ENCODE peak calls at places on chromosomes 6 and 20, in nine cellular contexts. One of them, this sample, is unnamed.

GRCh38 chr6:92979281-92979680 is 440.1 kb downstream of the EPHA7 start:
- DNase-seq in hepatocyte: peak; percentile 11
- DNase-seq in SK-N-SH: no peak
- DNase-seq in GM23338: no peak
- DNase-seq in neural progenitor cell: no peak
- DNase-seq in MM.1S: no peak
- DNase-seq in GM23248: no peak
- DNase-seq in PC-3: no peak
- DNase-seq in HCT116: no peak
- DNase-seq in this sample: no peak

GRCh38 chr6:56953597-56954388 is 1.1 kb upstream of the BEND6 start:
- DNase-seq in HCT116: no peak
- DNase-seq in MM.1S: peak; percentile 39
- DNase-seq in GM23338: peak; percentile 66
- DNase-seq in PC-3: no peak
- DNase-seq in SK-N-SH: peak; percentile 29
- DNase-seq in hepatocyte: peak; percentile 7
- DNase-seq in GM23248: peak; percentile 56
- DNase-seq in neural progenitor cell: peak; percentile 33
- DNase-seq in this sample: no peak

GRCh38 chr6:73308712-73309533 is 45.2 kb downstream of the DPPA5 start:
- DNase-seq in hepatocyte: peak; percentile 28
- DNase-seq in GM23248: no peak
- DNase-seq in PC-3: peak; percentile 39
- DNase-seq in MM.1S: no peak
- DNase-seq in HCT116: peak; percentile 21
- DNase-seq in GM23338: peak; percentile 77
- DNase-seq in SK-N-SH: no peak
- DNase-seq in neural progenitor cell: peak; percentile 58
- DNase-seq in this sample: peak; percentile 61

GRCh38 chr6:159745081-159745480 is 16.8 kb upstream of the ACAT2 start:
- DNase-seq in MM.1S: no peak
- DNase-seq in neural progenitor cell: no peak
- DNase-seq in PC-3: no peak
- DNase-seq in SK-N-SH: no peak
- DNase-seq in GM23248: no peak
- DNase-seq in hepatocyte: no peak
- DNase-seq in GM23338: no peak
- DNase-seq in HCT116: no peak
- DNase-seq in this sample: no peak

GRCh38 chr6:98041921-98042320 is 758.9 kb upstream of the MMS22L start:
- DNase-seq in GM23338: peak; percentile 58
- DNase-seq in MM.1S: no peak
- DNase-seq in HCT116: no peak
- DNase-seq in hepatocyte: no peak
- DNase-seq in neural progenitor cell: peak; percentile 85
- DNase-seq in GM23248: no peak
- DNase-seq in PC-3: no peak
- DNase-seq in SK-N-SH: peak; percentile 52
- DNase-seq in this sample: no peak

GRCh38 chr20:46634528-46634927 is 16.7 kb downstream of the SLC13A3 start:
- DNase-seq in neural progenitor cell: no peak
- DNase-seq in SK-N-SH: no peak
- DNase-seq in MM.1S: no peak
- DNase-seq in hepatocyte: no peak
- DNase-seq in GM23248: no peak
- DNase-seq in PC-3: no peak
- DNase-seq in HCT116: no peak
- DNase-seq in GM23338: no peak
- DNase-seq in this sample: no peak

GRCh38 chr6:75171151-75171550 is 34.7 kb downstream of the COL12A1 start:
- DNase-seq in hepatocyte: no peak
- DNase-seq in MM.1S: no peak
- DNase-seq in neural progenitor cell: no peak
- DNase-seq in SK-N-SH: no peak
- DNase-seq in GM23248: no peak
- DNase-seq in PC-3: no peak
- DNase-seq in HCT116: no peak
- DNase-seq in GM23338: no peak
- DNase-seq in this sample: no peak

GRCh38 chr6:128491041-128491642 is 29.3 kb downstream of the PTPRK start:
- DNase-seq in neural progenitor cell: peak; percentile 79
- DNase-seq in MM.1S: no peak
- DNase-seq in HCT116: peak; percentile 28
- DNase-seq in GM23248: no peak
- DNase-seq in SK-N-SH: no peak
- DNase-seq in hepatocyte: no peak
- DNase-seq in GM23338: peak; percentile 53
- DNase-seq in PC-3: peak; percentile 83
- DNase-seq in this sample: no peak

GRCh38 chr6:134351615-134352474 is 33.9 kb upstream of the SGK1 start:
- DNase-seq in GM23338: peak; percentile 9
- DNase-seq in PC-3: no peak
- DNase-seq in HCT116: no peak
- DNase-seq in MM.1S: peak; percentile 12
- DNase-seq in SK-N-SH: no peak
- DNase-seq in hepatocyte: no peak
- DNase-seq in neural progenitor cell: peak; percentile 23
- DNase-seq in GM23248: no peak
- DNase-seq in this sample: no peak

DNA sequence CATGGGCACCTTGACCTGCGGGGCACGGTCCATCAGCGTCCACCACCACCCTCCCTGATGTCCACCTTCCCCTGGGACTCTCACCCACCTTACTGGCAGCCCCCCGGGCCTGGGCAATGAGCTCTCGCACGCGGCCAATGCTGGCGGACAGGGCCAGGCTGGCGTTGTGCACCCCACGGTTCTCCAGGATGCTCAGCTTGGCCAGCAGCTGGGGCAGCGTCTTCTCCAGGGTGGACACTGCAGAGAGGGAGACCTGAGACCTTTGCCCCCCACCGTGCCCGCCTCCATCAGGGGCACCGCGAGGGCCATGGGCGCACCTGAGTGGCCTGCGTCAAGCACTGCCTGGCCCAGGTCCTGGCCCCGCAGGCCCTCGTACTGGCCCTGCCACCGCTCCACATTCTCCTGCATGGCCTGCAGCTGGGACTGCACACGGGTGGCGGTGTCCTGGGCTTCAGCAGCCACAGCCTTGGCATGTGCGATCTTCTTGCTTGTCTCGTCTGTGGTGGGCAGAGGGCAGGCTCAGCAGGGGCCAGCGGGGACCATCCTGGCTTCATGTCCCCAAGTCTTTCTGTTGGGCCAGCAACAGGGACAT is 12.0 kb downstream of the ADRM1 start:
- DNase-seq in HCT116: no peak
- DNase-seq in PC-3: no peak
- DNase-seq in hepatocyte: no peak
- DNase-seq in neural progenitor cell: no peak
- DNase-seq in GM23338: no peak
- DNase-seq in SK-N-SH: no peak
- DNase-seq in MM.1S: no peak
- DNase-seq in GM23248: no peak
- DNase-seq in this sample: no peak
- H3K36me3 ChIP-seq in HCT116: peaks cover 17% of the 10 kb centered on the region
- H3K36me3 ChIP-seq in PC-3: peaks cover 67% of the 10 kb centered on the region
- H3K36me3 ChIP-seq in hepatocyte: no peaks in the 10 kb centered on the region
- H3K36me3 ChIP-seq in neural progenitor cell: no peaks in the 10 kb centered on the region
- H3K36me3 ChIP-seq in GM23338: peaks cover 23% of the 10 kb centered on the region
- H3K36me3 ChIP-seq in SK-N-SH: no peaks in the 10 kb centered on the region
- H3K36me3 ChIP-seq in MM.1S: no peaks in the 10 kb centered on the region
- H3K36me3 ChIP-seq in GM23248: no peaks in the 10 kb centered on the region
- H3K36me3 ChIP-seq in this sample: peaks cover 53% of the 10 kb centered on the region

GRCh38 chr6:26330835-26331808 is 33.9 kb upstream of the BTN3A2 start:
- DNase-seq in GM23248: peak; percentile 33
- DNase-seq in GM23338: peak; percentile 73
- DNase-seq in PC-3: peak; percentile 88
- DNase-seq in neural progenitor cell: no peak
- DNase-seq in MM.1S: no peak
- DNase-seq in SK-N-SH: peak; percentile 9
- DNase-seq in HCT116: no peak
- DNase-seq in hepatocyte: peak; percentile 46
- DNase-seq in this sample: peak; percentile 81
- H3K4me3 ChIP-seq in GM23248: peak overlapping the region; percentile 59
- H3K4me3 ChIP-seq in GM23338: peak overlapping the region; percentile 68
- H3K4me3 ChIP-seq in PC-3: peak overlapping the region; percentile 86
- H3K4me3 ChIP-seq in neural progenitor cell: peak overlapping the region; percentile 82
- H3K4me3 ChIP-seq in MM.1S: no peak overlapping the region
- H3K4me3 ChIP-seq in SK-N-SH: peak overlapping the region; percentile 65
- H3K4me3 ChIP-seq in HCT116: peak overlapping the region; percentile 60
- H3K4me3 ChIP-seq in hepatocyte: peak overlapping the region; percentile 26
- H3K4me3 ChIP-seq in this sample: peak overlapping the region; percentile 72

GRCh38 chr6:5081182-5081581 is 4.0 kb upstream of the PPP1R3G start:
- DNase-seq in GM23338: no peak
- DNase-seq in SK-N-SH: no peak
- DNase-seq in GM23248: no peak
- DNase-seq in hepatocyte: no peak
- DNase-seq in PC-3: no peak
- DNase-seq in MM.1S: no peak
- DNase-seq in neural progenitor cell: no peak
- DNase-seq in HCT116: no peak
- DNase-seq in this sample: no peak
- TF ChIP-seq EZH2phosphoT487 in GM23338: no peak
- TF ChIP-seq EZH2phosphoT487 in SK-N-SH: no peak
- TF ChIP-seq EZH2phosphoT487 in GM23248: no peak
- TF ChIP-seq EZH2phosphoT487 in hepatocyte: no peak
- TF ChIP-seq EZH2phosphoT487 in PC-3: no peak
- TF ChIP-seq EZH2phosphoT487 in MM.1S: no peak
- TF ChIP-seq EZH2phosphoT487 in neural progenitor cell: no peak
- TF ChIP-seq EZH2phosphoT487 in HCT116: no peak
- TF ChIP-seq EZH2phosphoT487 in this sample: no peak

GRCh38 chr6:40803897-40804702 is 216.9 kb upstream of the LRFN2 start:
- DNase-seq in GM23248: peak; percentile 9
- DNase-seq in PC-3: no peak
- DNase-seq in neural progenitor cell: no peak
- DNase-seq in MM.1S: no peak
- DNase-seq in SK-N-SH: no peak
- DNase-seq in GM23338: no peak
- DNase-seq in HCT116: no peak
- DNase-seq in hepatocyte: peak; percentile 14
- DNase-seq in this sample: no peak
- H3K36me3 ChIP-seq in GM23248: no peaks in the 10 kb centered on the region
- H3K36me3 ChIP-seq in PC-3: no peaks in the 10 kb centered on the region
- H3K36me3 ChIP-seq in neural progenitor cell: no peaks in the 10 kb centered on the region
- H3K36me3 ChIP-seq in MM.1S: no peaks in the 10 kb centered on the region
- H3K36me3 ChIP-seq in SK-N-SH: no peaks in the 10 kb centered on the region
- H3K36me3 ChIP-seq in GM23338: no peaks in the 10 kb centered on the region
- H3K36me3 ChIP-seq in HCT116: no peaks in the 10 kb centered on the region
- H3K36me3 ChIP-seq in hepatocyte: no peaks in the 10 kb centered on the region
- H3K36me3 ChIP-seq in this sample: no peaks in the 10 kb centered on the region

This sample was measured in OCI-LY7.